ENCODE peak calls at places on chromosome 21, in eight cellular contexts. P is dorsolateral prefrontal cortex; Q is fibroblast of lung; Y is CD8-positive, alpha-beta T cell; T is Peyer's patch; R is left lung; W is left ventricle myocardium inferior; I is heart left ventricle. J is an unnamed sample. For H3K27me3, the result is how much of the 10 kb centered on the place peaks cover.

GRCh38 chr21:38295997-38296764 is 39.4 kb downstream of the KCNJ15 start:
- DNase-seq in W (no peak), Q (peak), Y (no peak), T (no peak), R (no peak), P (no peak), I (no peak), J (no peak)

GRCh38 chr21:43374228-43374885 is 52.6 kb downstream of the SIK1 start:
- DNase-seq in P (no peak), W (no peak), R (peak), Q (no peak), I (no peak), T (no peak), Y (no peak), J (no peak)

GRCh38 chr21:33368124-33368523 is 35.1 kb upstream of the IFNGR2 start:
- DNase-seq in P (no peak), T (no peak), Q (no peak), I (no peak), Y (no peak), R (no peak), W (no peak), J (no peak)

GRCh38 chr21:39612233-39613028 is at the start of gene B3GALT5:
- DNase-seq in T (no peak), Q (peak), Y (no peak), P (no peak), I (no peak), W (no peak), R (peak), J (no peak)

GRCh38 chr21:38306407-38306806 is 49.6 kb downstream of the KCNJ15 start:
- DNase-seq in T (no peak), Y (no peak), R (no peak), W (no peak), P (no peak), Q (peak), I (no peak), J (no peak)

GRCh38 chr21:42340187-42340586 is 10.6 kb downstream of the TFF2 start:
- DNase-seq in I (no peak), R (no peak), W (no peak), Y (no peak), P (no peak), Q (no peak), T (no peak), J (peak)

GRCh38 chr21:14862794-14863720 is 201.7 kb downstream of the NRIP1 start:
- DNase-seq in I (no peak), Q (no peak), R (no peak), W (no peak), T (no peak), P (no peak), Y (no peak), J (no peak)

GRCh38 chr21:37717534-37717933 is 198.7 kb downstream of the KCNJ6 start:
- DNase-seq in R (no peak), P (no peak), Y (no peak), I (no peak), Q (no peak), W (no peak), T (no peak), J (no peak)

GRCh38 chr21:36059823-36060158 is 535 bp downstream of the SETD4 start:
- DNase-seq in W (peak), Q (no peak), P (peak), R (peak), I (peak), T (no peak), Y (no peak), J (no peak)

GRCh38 chr21:36422279-36423098 is 37.3 kb downstream of the CHAF1B start:
- DNase-seq in W (peak), Q (peak), P (no peak), T (peak), R (no peak), I (peak), Y (no peak), J (no peak)

GRCh38 chr21:37868896-37869295 is 47.4 kb downstream of the KCNJ6 start:
- DNase-seq in W (no peak), P (no peak), Q (peak), I (no peak), R (no peak), Y (no peak), T (no peak), J (no peak)

GRCh38 chr21:37564924-37565529 is 198.5 kb downstream of the DYRK1A start:
- DNase-seq in Q (peak), P (peak), I (no peak), T (no peak), R (no peak), Y (no peak), W (no peak), J (no peak)

GRCh38 chr21:34187935-34188334 is 114.6 kb downstream of the MRPS6 start:
- DNase-seq in Q (peak), Y (no peak), R (no peak), I (peak), T (no peak), W (peak), P (no peak), J (no peak)

GRCh38 chr21:35168702-35169101 is 119.6 kb upstream of the RUNX1 start:
- DNase-seq in W (no peak), P (no peak), I (no peak), T (no peak), Y (no peak), Q (peak), R (no peak), J (no peak)

GRCh38 chr21:38219049-38219628 is 37.7 kb upstream of the KCNJ15 start:
- DNase-seq in Q (peak), R (peak), W (peak), Y (peak), I (peak), P (no peak), T (peak), J (peak)

GRCh38 chr21:26490771-26491170 is 82.3 kb downstream of the CYYR1 start:
- DNase-seq in P (no peak), Q (peak), W (no peak), T (no peak), R (no peak), I (no peak), Y (no peak), J (no peak)

GRCh38 chr21:37435120-37435519 is 68.5 kb downstream of the DYRK1A start:
- DNase-seq in T (peak), R (no peak), I (peak), Y (peak), P (peak), W (peak), Q (peak), J (no peak)

GRCh38 chr21:25584833-25585232 is 22.4 kb downstream of the MRPL39 start:
- DNase-seq in W (no peak), I (no peak), Q (no peak), Y (no peak), R (no peak), T (no peak), P (no peak), J (no peak)

GRCh38 chr21:38139380-38140168 is 117.2 kb upstream of the KCNJ15 start:
- DNase-seq in W (no peak), P (no peak), T (no peak), Y (no peak), Q (peak), R (no peak), I (no peak), J (no peak)

GRCh38 chr21:15506086-15506485 is 223.7 kb upstream of the USP25 start:
- DNase-seq in R (no peak), T (no peak), I (no peak), Y (no peak), W (no peak), P (no peak), Q (no peak), J (no peak)

GRCh38 chr21:27040738-27041137 is 73.8 kb upstream of the ADAMTS5 start:
- DNase-seq in I (no peak), W (no peak), T (no peak), P (no peak), R (no peak), Y (no peak), Q (no peak), J (no peak)

GRCh38 chr21:28099296-28099695 is 893.4 kb downstream of the LTN1 start:
- DNase-seq in Y (no peak), W (peak), I (peak), R (no peak), Q (peak), T (peak), P (peak), J (no peak)
- H3K27me3 ChIP-seq in Y (under half), W (under half), I (under half), R (under half), Q (under half), T (under half), P (under half), J (under half)

DNA sequence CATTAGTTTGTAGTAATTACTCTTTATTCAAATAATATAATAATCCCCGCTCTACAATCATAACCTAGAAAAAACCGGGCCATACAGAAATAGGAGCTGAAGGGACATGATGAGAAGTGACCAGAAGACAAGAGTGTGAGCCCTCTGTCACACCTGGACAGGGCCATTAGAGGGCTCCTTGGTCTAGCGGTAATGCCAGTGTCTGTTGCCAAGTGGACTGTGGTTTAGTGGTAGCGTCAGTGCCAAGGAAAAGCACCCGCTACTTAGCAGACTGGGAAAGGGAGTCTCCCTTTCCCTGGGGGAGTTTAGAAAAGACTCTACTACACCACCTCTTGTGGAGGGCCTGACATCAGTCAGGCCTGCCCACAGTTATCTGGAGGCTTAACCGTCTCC is 19.1 kb downstream of the PCBP3 start:
- DNase-seq in Y (no peak), I (no peak), W (no peak), P (no peak), R (no peak), Q (no peak), T (no peak), J (no peak)
- TF ChIP-seq CTCF in Y (no peak), I (no peak), W (no peak), P (no peak), R (no peak), Q (no peak), T (no peak), J (no peak)

DNA sequence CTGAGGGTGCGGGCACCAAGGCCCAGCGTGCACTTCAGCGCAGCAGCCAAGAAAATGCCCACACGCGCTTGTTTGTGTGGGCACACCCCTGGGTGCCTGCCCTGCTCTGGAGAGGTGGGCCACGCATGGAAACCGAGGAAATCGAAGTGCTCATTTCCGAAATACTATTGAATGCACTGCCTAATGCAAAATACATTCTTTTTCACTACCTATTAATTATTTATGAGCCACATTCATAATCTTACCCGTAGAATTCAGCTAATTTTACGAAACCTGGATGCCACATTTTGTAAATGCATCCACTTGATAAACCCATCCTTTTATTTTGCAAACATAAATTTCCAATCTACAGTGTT is 4.8 kb downstream of the DSCAM start:
- DNase-seq in P (no peak), W (no peak), R (no peak), I (no peak), Y (no peak), Q (no peak), T (no peak), J (no peak)
- H3K27me3 ChIP-seq in P (under half), W (half or more), R (half or more), I (half or more), Y (under half), Q (under half), T (under half), J (under half)

GRCh38 chr21:19922122-19922521 is 1076.1 kb upstream of the NCAM2 start:
- DNase-seq in Y (no peak), Q (no peak), R (no peak), T (no peak), W (no peak), P (no peak), I (no peak), J (no peak)
- TF ChIP-seq CTCF in Y (no peak), Q (no peak), R (no peak), T (no peak), W (no peak), P (no peak), I (no peak), J (no peak)

DNA sequence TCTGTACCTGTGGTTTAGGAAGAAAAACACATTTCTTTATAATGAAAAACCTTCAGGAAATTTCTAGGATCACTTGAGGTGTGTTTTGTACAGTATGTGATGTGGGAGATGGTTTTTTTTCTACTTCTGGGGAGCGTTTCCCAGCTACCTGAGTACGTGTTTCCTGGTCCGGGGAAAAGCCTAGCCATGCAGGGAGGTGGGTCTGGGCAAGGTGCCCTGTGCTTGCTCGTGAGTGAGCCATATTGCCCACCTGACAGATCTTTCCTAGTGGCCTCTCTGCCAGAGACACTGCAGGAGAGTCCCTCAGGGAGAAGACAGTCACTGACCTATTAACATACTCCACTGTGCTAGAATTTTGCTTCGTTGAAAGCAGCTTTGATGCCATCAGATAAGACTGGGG is 41.3 kb downstream of the TRPM2 start:
- DNase-seq in R (no peak), T (peak), Y (no peak), I (no peak), P (no peak), Q (no peak), W (no peak), J (no peak)
- H3K27me3 ChIP-seq in R (under half), T (under half), Y (under half), I (under half), P (under half), Q (under half), W (half or more), J (under half)

DNA sequence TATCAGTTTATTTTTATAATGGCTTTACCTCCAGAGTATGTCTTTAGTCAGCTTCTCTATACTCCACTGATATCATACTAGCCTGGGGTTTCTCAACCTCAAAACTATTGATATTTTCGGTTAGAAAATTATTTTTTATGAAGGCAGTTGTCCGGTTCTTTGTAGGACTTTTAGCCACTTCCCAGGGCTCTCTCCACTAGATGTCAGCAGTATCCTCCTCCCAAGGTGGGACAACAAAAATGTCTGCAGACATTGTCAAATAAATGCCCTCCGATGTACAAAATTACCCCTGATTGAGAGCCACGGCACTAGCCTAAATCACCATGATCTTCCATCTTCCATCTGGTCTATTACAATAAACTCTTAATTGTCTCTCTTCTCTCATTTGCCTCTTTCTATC is 4.1 kb upstream of the GRIK1 start:
- DNase-seq in T (no peak), I (no peak), W (no peak), P (no peak), Y (no peak), R (no peak), Q (no peak), J (no peak)
- TF ChIP-seq CTCF in T (no peak), I (no peak), W (peak), P (no peak), Y (no peak), R (no peak), Q (peak), J (no peak)

GRCh38 chr21:44837537-44837936 is 19.7 kb upstream of the SUMO3 start:
- DNase-seq in Q (no peak), P (no peak), I (no peak), W (no peak), Y (no peak), R (no peak), T (peak), J (peak)

GRCh38 chr21:44835647-44835973 is 17.7 kb upstream of the SUMO3 start:
- DNase-seq in W (no peak), Q (no peak), Y (no peak), I (no peak), P (no peak), R (no peak), T (no peak), J (peak)

GRCh38 chr21:44834951-44835646 is 17.2 kb upstream of the SUMO3 start:
- DNase-seq in I (no peak), Y (no peak), P (no peak), W (no peak), T (no peak), R (no peak), Q (no peak), J (peak)

GRCh38 chr21:44836666-44837471 is 19.0 kb upstream of the SUMO3 start:
- DNase-seq in W (no peak), Q (no peak), P (no peak), R (no peak), T (peak), I (no peak), Y (no peak), J (peak)

DNA sequence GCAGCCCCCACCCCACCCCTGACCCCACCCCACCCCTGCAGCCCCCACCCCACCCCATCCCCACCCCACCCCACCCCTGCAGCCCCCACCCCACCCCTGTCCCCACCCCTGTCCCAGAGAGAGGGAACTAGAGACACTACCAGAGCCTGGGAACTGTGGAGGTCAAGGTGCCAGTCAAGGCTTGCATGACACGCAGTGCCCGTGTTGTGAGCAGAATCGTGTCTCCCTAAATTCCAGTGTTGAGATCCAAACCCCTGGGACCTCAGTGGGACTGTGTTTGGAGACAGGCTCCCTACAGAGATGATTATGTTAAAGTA is 18.4 kb upstream of the SUMO3 start:
- DNase-seq in I (no peak), W (no peak), P (no peak), Y (no peak), T (no peak), Q (no peak), R (no peak), J (no peak)
- H3K27me3 ChIP-seq in I (under half), W (under half), P (under half), Y (under half), T (under half), Q (under half), R (under half), J (under half)